ENCODE peak calls at places on chromosome 12, in six cellular contexts. V is H1, M is WTC11, I is HepG2, R is GM12878, S is K562. N is an unnamed sample.

GRCh38 chr12:56661560-56661959 is 15.8 kb upstream of the ATP5F1B start:
- DNase-seq in V (no peak), M (no peak), I (no peak), R (no peak), S (no peak), N (no peak)

GRCh38 chr12:113475451-113476085 is 3.9 kb upstream of the LHX5 start:
- DNase-seq in V (no peak), M (no peak), I (no peak), R (no peak), S (no peak), N (no peak)

GRCh38 chr12:131981388-131981787 is 31.6 kb downstream of the EP400 start:
- DNase-seq in V (no peak), M (no peak), I (no peak), R (no peak), S (no peak), N (no peak)

GRCh38 chr12:4056910-4057845 is 184.0 kb upstream of the PARP11 start:
- DNase-seq in V (no peak), M (no peak), I (peak), R (no peak), S (no peak), N (no peak)

GRCh38 chr12:15276088-15276698 is 46.1 kb upstream of the PTPRO start:
- DNase-seq in V (no peak), M (no peak), I (peak), R (no peak), S (peak), N (peak)

GRCh38 chr12:55925870-55926737 is 1.6 kb downstream of the PYM1 start:
- DNase-seq in V (no peak), M (no peak), I (no peak), R (no peak), S (peak), N (peak)

GRCh38 chr12:99605-100004 is 33.0 kb downstream of the IQSEC3 start:
- DNase-seq in V (no peak), M (no peak), I (no peak), R (no peak), S (no peak), N (no peak)

GRCh38 chr12:47218191-47218654 is 138.5 kb upstream of the AMIGO2 start:
- DNase-seq in V (no peak), M (no peak), I (no peak), R (no peak), S (no peak), N (no peak)

GRCh38 chr12:121038861-121039654 is at the start of gene OASL:
- DNase-seq in V (no peak), M (no peak), I (no peak), R (peak), S (no peak), N (no peak)
- TF ChIP-seq ATF3 in V (no peak), M (no peak), I (no peak), R (no peak), S (no peak), N (no peak)

GRCh38 chr12:119156401-119156800 is 22.3 kb upstream of the HSPB8 start:
- DNase-seq in V (no peak), M (peak), I (no peak), R (no peak), S (no peak), N (no peak)

GRCh38 chr12:119151445-119151844 is 27.3 kb upstream of the HSPB8 start:
- DNase-seq in V (no peak), M (no peak), I (no peak), R (no peak), S (no peak), N (no peak)

GRCh38 chr12:119153477-119154434 is 25.0 kb upstream of the HSPB8 start:
- DNase-seq in V (peak), M (peak), I (no peak), R (no peak), S (peak), N (peak)

GRCh38 chr12:119157528-119157927 is 21.2 kb upstream of the HSPB8 start:
- DNase-seq in V (no peak), M (no peak), I (no peak), R (no peak), S (no peak), N (no peak)

GRCh38 chr12:119154435-119154818 is 24.3 kb upstream of the HSPB8 start:
- DNase-seq in V (peak), M (peak), I (no peak), R (no peak), S (peak), N (peak)
- TF ChIP-seq MAX in V (no peak), M (no peak), I (no peak), R (no peak), S (no peak), N (no peak)

GRCh38 chr12:117875652-117876491 is 92.9 kb downstream of the KSR2 start:
- DNase-seq in V (peak), M (peak), I (no peak), R (no peak), S (peak), N (no peak)
- TF ChIP-seq ATF3 in V (no peak), M (no peak), I (no peak), R (no peak), S (no peak), N (no peak)

DNA sequence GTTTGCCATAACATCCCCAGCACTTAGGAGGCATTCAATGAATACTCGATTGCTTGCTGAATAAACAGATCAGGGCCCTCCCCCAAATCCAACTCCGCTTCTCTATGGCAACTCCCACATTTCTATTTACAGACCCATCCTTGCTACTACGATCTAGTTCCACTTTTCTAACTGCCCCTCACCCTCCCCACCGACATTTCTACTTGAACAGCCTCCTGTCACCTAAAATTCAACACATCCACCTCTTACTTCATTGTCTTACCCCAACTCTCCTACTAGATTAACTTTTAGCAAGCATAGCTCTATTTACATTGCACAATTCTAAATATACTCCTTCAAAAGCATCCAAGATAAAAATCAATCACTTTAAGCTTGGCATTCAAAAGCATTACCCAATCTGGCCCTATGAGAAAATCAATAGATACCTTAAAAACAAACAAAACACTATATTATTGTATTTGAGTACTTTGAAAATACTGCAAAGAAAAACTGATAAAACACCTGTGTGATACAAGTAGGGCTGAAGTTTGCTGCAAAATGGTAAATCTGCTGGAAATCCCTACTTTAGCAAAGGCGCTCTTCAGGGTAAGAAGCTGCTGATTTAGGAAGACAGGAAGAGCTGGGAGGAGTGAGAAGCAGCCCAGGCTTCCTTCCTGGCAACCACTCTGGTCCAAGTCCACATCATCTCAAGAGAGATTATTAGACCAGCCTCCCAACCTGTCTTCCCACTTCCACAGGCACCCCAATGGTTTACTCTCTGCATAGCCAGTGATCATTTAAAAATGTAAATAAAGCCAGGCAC is 96.4 kb downstream of the HECTD4 start:
- DNase-seq in V (no peak), M (no peak), I (peak), R (no peak), S (no peak), N (no peak)
- TF ChIP-seq MAX in V (no peak), M (no peak), I (no peak), R (no peak), S (no peak), N (no peak)

GRCh38 chr12:1912580-1913376 is 5.7 kb downstream of the CACNA2D4 start:
- DNase-seq in V (no peak), M (no peak), I (no peak), R (no peak), S (no peak), N (no peak)
- TF ChIP-seq ATF3 in V (no peak), M (no peak), I (no peak), R (no peak), S (no peak), N (no peak)

N was measured in HCT116.